ENCODE peak calls at places on chromosomes 7 and 10, in nine cellular contexts. One of them, this sample, is unnamed.

GRCh38 chr7:19079066-19079465 is 38.4 kb downstream of the TWIST1 start:
- DNase-seq in GM13976: no peak
- DNase-seq in activated effector memory CD4-positive, alpha-beta T cell treated with Interleukin-2 at 50 U/mL for 16 hours: no peak
- DNase-seq in fibroblast of pulmonary artery: peak
- DNase-seq in A549: no peak
- DNase-seq in stimulated activated naive CD8-positive, alpha-beta T cell treated with anti-CD3 and anti-CD28 coated beads, Interleukin-15, amount 100 ng/mL, for 72 hours: no peak
- DNase-seq in stimulated activated CD4-positive, alpha-beta T cell treated with anti-CD3 and anti-CD28 coated beads, Interleukin-4, amount 100 ng/mL, for 1 hour: no peak
- DNase-seq in IMR-90: peak
- DNase-seq in endothelial cell: no peak
- DNase-seq in this sample: no peak

GRCh38 chr7:130272456-130273080 is 5.9 kb downstream of the CPA2 start:
- DNase-seq in GM13976: no peak
- DNase-seq in activated effector memory CD4-positive, alpha-beta T cell treated with Interleukin-2 at 50 U/mL for 16 hours: no peak
- DNase-seq in fibroblast of pulmonary artery: no peak
- DNase-seq in A549: no peak
- DNase-seq in stimulated activated naive CD8-positive, alpha-beta T cell treated with anti-CD3 and anti-CD28 coated beads, Interleukin-15, amount 100 ng/mL, for 72 hours: no peak
- DNase-seq in stimulated activated CD4-positive, alpha-beta T cell treated with anti-CD3 and anti-CD28 coated beads, Interleukin-4, amount 100 ng/mL, for 1 hour: no peak
- DNase-seq in IMR-90: no peak
- DNase-seq in endothelial cell: peak
- DNase-seq in this sample: no peak

GRCh38 chr7:45601816-45602540 is 27.8 kb downstream of the ADCY1 start:
- DNase-seq in GM13976: no peak
- DNase-seq in activated effector memory CD4-positive, alpha-beta T cell treated with Interleukin-2 at 50 U/mL for 16 hours: no peak
- DNase-seq in fibroblast of pulmonary artery: no peak
- DNase-seq in A549: no peak
- DNase-seq in stimulated activated naive CD8-positive, alpha-beta T cell treated with anti-CD3 and anti-CD28 coated beads, Interleukin-15, amount 100 ng/mL, for 72 hours: no peak
- DNase-seq in stimulated activated CD4-positive, alpha-beta T cell treated with anti-CD3 and anti-CD28 coated beads, Interleukin-4, amount 100 ng/mL, for 1 hour: no peak
- DNase-seq in IMR-90: no peak
- DNase-seq in endothelial cell: no peak
- DNase-seq in this sample: no peak

GRCh38 chr7:133668296-133669060 is 415.6 kb downstream of the EXOC4 start:
- DNase-seq in GM13976: no peak
- DNase-seq in activated effector memory CD4-positive, alpha-beta T cell treated with Interleukin-2 at 50 U/mL for 16 hours: no peak
- DNase-seq in fibroblast of pulmonary artery: no peak
- DNase-seq in A549: no peak
- DNase-seq in stimulated activated naive CD8-positive, alpha-beta T cell treated with anti-CD3 and anti-CD28 coated beads, Interleukin-15, amount 100 ng/mL, for 72 hours: no peak
- DNase-seq in stimulated activated CD4-positive, alpha-beta T cell treated with anti-CD3 and anti-CD28 coated beads, Interleukin-4, amount 100 ng/mL, for 1 hour: no peak
- DNase-seq in IMR-90: peak
- DNase-seq in endothelial cell: no peak
- DNase-seq in this sample: no peak

GRCh38 chr10:113441220-113441619 is 111.6 kb upstream of the HABP2 start:
- DNase-seq in GM13976: no peak
- DNase-seq in activated effector memory CD4-positive, alpha-beta T cell treated with Interleukin-2 at 50 U/mL for 16 hours: no peak
- DNase-seq in fibroblast of pulmonary artery: no peak
- DNase-seq in A549: no peak
- DNase-seq in stimulated activated naive CD8-positive, alpha-beta T cell treated with anti-CD3 and anti-CD28 coated beads, Interleukin-15, amount 100 ng/mL, for 72 hours: no peak
- DNase-seq in stimulated activated CD4-positive, alpha-beta T cell treated with anti-CD3 and anti-CD28 coated beads, Interleukin-4, amount 100 ng/mL, for 1 hour: no peak
- DNase-seq in IMR-90: no peak
- DNase-seq in endothelial cell: no peak
- DNase-seq in this sample: peak

GRCh38 chr10:71372882-71373495 is 23.7 kb upstream of the CDH23 start:
- DNase-seq in GM13976: peak
- DNase-seq in activated effector memory CD4-positive, alpha-beta T cell treated with Interleukin-2 at 50 U/mL for 16 hours: no peak
- DNase-seq in fibroblast of pulmonary artery: no peak
- DNase-seq in A549: no peak
- DNase-seq in stimulated activated naive CD8-positive, alpha-beta T cell treated with anti-CD3 and anti-CD28 coated beads, Interleukin-15, amount 100 ng/mL, for 72 hours: no peak
- DNase-seq in stimulated activated CD4-positive, alpha-beta T cell treated with anti-CD3 and anti-CD28 coated beads, Interleukin-4, amount 100 ng/mL, for 1 hour: no peak
- DNase-seq in IMR-90: no peak
- DNase-seq in endothelial cell: no peak
- DNase-seq in this sample: no peak

GRCh38 chr10:5971315-5971832 is 6.0 kb downstream of the IL15RA start:
- DNase-seq in GM13976: peak
- DNase-seq in activated effector memory CD4-positive, alpha-beta T cell treated with Interleukin-2 at 50 U/mL for 16 hours: peak
- DNase-seq in fibroblast of pulmonary artery: peak
- DNase-seq in A549: no peak
- DNase-seq in stimulated activated naive CD8-positive, alpha-beta T cell treated with anti-CD3 and anti-CD28 coated beads, Interleukin-15, amount 100 ng/mL, for 72 hours: no peak
- DNase-seq in stimulated activated CD4-positive, alpha-beta T cell treated with anti-CD3 and anti-CD28 coated beads, Interleukin-4, amount 100 ng/mL, for 1 hour: no peak
- DNase-seq in IMR-90: no peak
- DNase-seq in endothelial cell: no peak
- DNase-seq in this sample: no peak

GRCh38 chr7:97733276-97734206 is 1.7 kb downstream of the TAC1 start:
- DNase-seq in GM13976: peak
- DNase-seq in activated effector memory CD4-positive, alpha-beta T cell treated with Interleukin-2 at 50 U/mL for 16 hours: no peak
- DNase-seq in fibroblast of pulmonary artery: no peak
- DNase-seq in A549: no peak
- DNase-seq in stimulated activated naive CD8-positive, alpha-beta T cell treated with anti-CD3 and anti-CD28 coated beads, Interleukin-15, amount 100 ng/mL, for 72 hours: no peak
- DNase-seq in stimulated activated CD4-positive, alpha-beta T cell treated with anti-CD3 and anti-CD28 coated beads, Interleukin-4, amount 100 ng/mL, for 1 hour: no peak
- DNase-seq in IMR-90: no peak
- DNase-seq in endothelial cell: peak
- DNase-seq in this sample: no peak

GRCh38 chr7:2044311-2044882 is 188.3 kb downstream of the MAD1L1 start:
- DNase-seq in GM13976: no peak
- DNase-seq in activated effector memory CD4-positive, alpha-beta T cell treated with Interleukin-2 at 50 U/mL for 16 hours: no peak
- DNase-seq in fibroblast of pulmonary artery: no peak
- DNase-seq in A549: no peak
- DNase-seq in stimulated activated naive CD8-positive, alpha-beta T cell treated with anti-CD3 and anti-CD28 coated beads, Interleukin-15, amount 100 ng/mL, for 72 hours: no peak
- DNase-seq in stimulated activated CD4-positive, alpha-beta T cell treated with anti-CD3 and anti-CD28 coated beads, Interleukin-4, amount 100 ng/mL, for 1 hour: no peak
- DNase-seq in IMR-90: no peak
- DNase-seq in endothelial cell: no peak
- DNase-seq in this sample: no peak

GRCh38 chr7:34096135-34096775 is 190.9 kb downstream of the BMPER start:
- DNase-seq in GM13976: no peak
- DNase-seq in activated effector memory CD4-positive, alpha-beta T cell treated with Interleukin-2 at 50 U/mL for 16 hours: no peak
- DNase-seq in fibroblast of pulmonary artery: peak
- DNase-seq in A549: peak
- DNase-seq in stimulated activated naive CD8-positive, alpha-beta T cell treated with anti-CD3 and anti-CD28 coated beads, Interleukin-15, amount 100 ng/mL, for 72 hours: no peak
- DNase-seq in stimulated activated CD4-positive, alpha-beta T cell treated with anti-CD3 and anti-CD28 coated beads, Interleukin-4, amount 100 ng/mL, for 1 hour: no peak
- DNase-seq in IMR-90: peak
- DNase-seq in endothelial cell: no peak
- DNase-seq in this sample: peak

GRCh38 chr7:156160811-156161210 is 348.5 kb upstream of the SHH start:
- DNase-seq in GM13976: no peak
- DNase-seq in activated effector memory CD4-positive, alpha-beta T cell treated with Interleukin-2 at 50 U/mL for 16 hours: no peak
- DNase-seq in fibroblast of pulmonary artery: no peak
- DNase-seq in A549: peak
- DNase-seq in stimulated activated naive CD8-positive, alpha-beta T cell treated with anti-CD3 and anti-CD28 coated beads, Interleukin-15, amount 100 ng/mL, for 72 hours: no peak
- DNase-seq in stimulated activated CD4-positive, alpha-beta T cell treated with anti-CD3 and anti-CD28 coated beads, Interleukin-4, amount 100 ng/mL, for 1 hour: no peak
- DNase-seq in IMR-90: no peak
- DNase-seq in endothelial cell: no peak
- DNase-seq in this sample: no peak

GRCh38 chr7:77657427-77658331 is 38.6 kb upstream of the RSBN1L start:
- DNase-seq in GM13976: peak
- DNase-seq in activated effector memory CD4-positive, alpha-beta T cell treated with Interleukin-2 at 50 U/mL for 16 hours: no peak
- DNase-seq in fibroblast of pulmonary artery: peak
- DNase-seq in A549: peak
- DNase-seq in stimulated activated naive CD8-positive, alpha-beta T cell treated with anti-CD3 and anti-CD28 coated beads, Interleukin-15, amount 100 ng/mL, for 72 hours: no peak
- DNase-seq in stimulated activated CD4-positive, alpha-beta T cell treated with anti-CD3 and anti-CD28 coated beads, Interleukin-4, amount 100 ng/mL, for 1 hour: no peak
- DNase-seq in IMR-90: peak
- DNase-seq in endothelial cell: no peak
- DNase-seq in this sample: no peak

GRCh38 chr10:25556457-25556856 is 377.6 kb upstream of the MYO3A start:
- DNase-seq in GM13976: no peak
- DNase-seq in activated effector memory CD4-positive, alpha-beta T cell treated with Interleukin-2 at 50 U/mL for 16 hours: no peak
- DNase-seq in fibroblast of pulmonary artery: peak
- DNase-seq in A549: peak
- DNase-seq in stimulated activated naive CD8-positive, alpha-beta T cell treated with anti-CD3 and anti-CD28 coated beads, Interleukin-15, amount 100 ng/mL, for 72 hours: no peak
- DNase-seq in stimulated activated CD4-positive, alpha-beta T cell treated with anti-CD3 and anti-CD28 coated beads, Interleukin-4, amount 100 ng/mL, for 1 hour: no peak
- DNase-seq in IMR-90: peak
- DNase-seq in endothelial cell: no peak
- DNase-seq in this sample: peak